ENCODE peak calls at places on chromosome 17, in six cellular contexts. H is choroid plexus epithelial cell; T is adrenal gland; N is mucosa of descending colon; C is activated CD8-positive, alpha-beta T cell treated with anti-CD3 and anti-CD28 coated beads for 36 hours; P is bronchial epithelial cell. Y is an unnamed sample.

GRCh38 chr17:2171725-2172446 is 117.0 kb downstream of the HIC1 start:
- DNase-seq in N (peak; percentile 55), C (no peak), H (peak; percentile 99), T (peak; percentile 90), P (peak; percentile 86), Y (no peak)

GRCh38 chr17:47280072-47280811 is 26.6 kb downstream of the ITGB3 start:
- DNase-seq in N (no peak), H (peak; percentile 73), P (no peak), T (no peak), C (no peak), Y (no peak)

GRCh38 chr17:49093131-49093530 is 39.4 kb upstream of the B4GALNT2 start:
- DNase-seq in C (no peak), P (no peak), H (no peak), N (peak; percentile 56), T (no peak), Y (no peak)

GRCh38 chr17:1789936-1790335 is 28.1 kb downstream of the SERPINF1 start:
- DNase-seq in C (no peak), H (no peak), T (no peak), P (no peak), N (no peak), Y (no peak)

GRCh38 chr17:352421-353212 is at the start of gene RPH3AL:
- DNase-seq in H (peak; percentile 42), N (peak; percentile 81), T (peak; percentile 92), C (no peak), P (peak; percentile 50), Y (no peak)

GRCh38 chr17:42275527-42276358 is 448 bp downstream of the STAT5B start:
- DNase-seq in N (no peak), H (peak; percentile 52), C (peak; percentile 53), T (peak; percentile 66), P (no peak), Y (peak; percentile 46)

GRCh38 chr17:67491009-67491677 is 114.1 kb downstream of the PITPNC1 start:
- DNase-seq in N (peak; percentile 58), H (peak; percentile 98), T (peak; percentile 99), P (peak; percentile 49), C (no peak), Y (no peak)

GRCh38 chr17:4504188-4504587 is 5.5 kb downstream of the SPNS2 start:
- DNase-seq in C (peak; percentile 38), H (no peak), N (no peak), P (peak; percentile 26), T (no peak), Y (no peak)

GRCh38 chr17:38893612-38894011 is 23.8 kb downstream of the LASP1 start:
- DNase-seq in C (peak; percentile 75), T (no peak), P (no peak), N (peak; percentile 67), H (peak; percentile 71), Y (no peak)

GRCh38 chr17:41734139-41734948 is at the start of gene HAP1:
- DNase-seq in H (peak; percentile 17), P (no peak), C (peak; percentile 26), N (peak; percentile 47), T (no peak), Y (no peak)

GRCh38 chr17:77755410-77755963 is 203.0 kb upstream of the TNRC6C start:
- DNase-seq in C (no peak), P (no peak), T (no peak), H (no peak), N (no peak), Y (no peak)

GRCh38 chr17:10059684-10060211 is 138.7 kb downstream of the GAS7 start:
- DNase-seq in H (peak; percentile 10), T (peak; percentile 59), N (no peak), P (no peak), C (peak; percentile 17), Y (peak; percentile 87)

GRCh38 chr17:80292557-80292956 is 31.9 kb downstream of the RNF213 start:
- DNase-seq in N (no peak), H (peak; percentile 23), T (no peak), C (no peak), P (no peak), Y (no peak)

GRCh38 chr17:45834471-45835396 is 9.9 kb upstream of the SPPL2C start:
- DNase-seq in H (no peak), C (no peak), N (no peak), T (no peak), P (no peak), Y (no peak)

GRCh38 chr17:78923660-78924453 is 1.3 kb downstream of the TIMP2 start:
- DNase-seq in N (peak; percentile 91), P (peak; percentile 57), C (peak; percentile 84), T (no peak), H (no peak), Y (peak; percentile 75)

GRCh38 chr17:62933986-62934385 is 32.0 kb upstream of the TANC2 start:
- DNase-seq in T (no peak), P (no peak), H (peak; percentile 29), N (no peak), C (no peak), Y (no peak)

GRCh38 chr17:10126554-10127493 is 71.6 kb downstream of the GAS7 start:
- DNase-seq in N (no peak), C (peak; percentile 53), H (peak; percentile 82), P (no peak), T (peak; percentile 66), Y (peak; percentile 31)

GRCh38 chr17:66508896-66509843 is 206.8 kb downstream of the PRKCA start:
- DNase-seq in P (peak; percentile 93), H (peak; percentile 79), N (peak; percentile 78), C (peak; percentile 79), T (peak; percentile 67), Y (no peak)

GRCh38 chr17:69558796-69559195 is 144.3 kb downstream of the MAP2K6 start:
- DNase-seq in N (no peak), C (no peak), P (peak; percentile 23), T (no peak), H (no peak), Y (no peak)

GRCh38 chr17:47875586-47875985 is 20.4 kb upstream of the SP2 start:
- DNase-seq in H (no peak), T (no peak), C (no peak), N (no peak), P (no peak), Y (no peak)

GRCh38 chr17:250487-251300 is 69.2 kb upstream of the DOC2B start:
- DNase-seq in H (no peak), N (peak; percentile 7), P (no peak), C (no peak), T (no peak), Y (no peak)

GRCh38 chr17:64180089-64180488 is 50.1 kb upstream of the ERN1 start:
- DNase-seq in C (no peak), P (no peak), N (no peak), H (peak; percentile 83), T (no peak), Y (no peak)

GRCh38 chr17:1532836-1533602 is 16.6 kb upstream of the INPP5K start:
- DNase-seq in N (peak; percentile 53), P (no peak), T (no peak), H (peak; percentile 29), C (peak; percentile 64), Y (no peak)

GRCh38 chr17:76421054-76421427 is 31.9 kb downstream of the UBE2O start:
- DNase-seq in C (no peak), T (no peak), N (no peak), H (peak; percentile 28), P (no peak), Y (no peak)

GRCh38 chr17:47846741-47847340 is 4.1 kb downstream of the SP6 start:
- DNase-seq in P (no peak), N (no peak), T (no peak), H (no peak), C (no peak), Y (no peak)

GRCh38 chr17:2303278-2304188 is at the start of the genes SMG6 and SRR:
- DNase-seq in P (peak; percentile 57), N (peak; percentile 96), T (peak; percentile 93), C (peak; percentile 95), H (peak; percentile 88), Y (peak; percentile 100)

GRCh38 chr17:58615768-58616659 is 75.8 kb downstream of the TEX14 start:
- DNase-seq in H (no peak), P (no peak), C (peak; percentile 36), N (no peak), T (no peak), Y (peak; percentile 75)

DNA sequence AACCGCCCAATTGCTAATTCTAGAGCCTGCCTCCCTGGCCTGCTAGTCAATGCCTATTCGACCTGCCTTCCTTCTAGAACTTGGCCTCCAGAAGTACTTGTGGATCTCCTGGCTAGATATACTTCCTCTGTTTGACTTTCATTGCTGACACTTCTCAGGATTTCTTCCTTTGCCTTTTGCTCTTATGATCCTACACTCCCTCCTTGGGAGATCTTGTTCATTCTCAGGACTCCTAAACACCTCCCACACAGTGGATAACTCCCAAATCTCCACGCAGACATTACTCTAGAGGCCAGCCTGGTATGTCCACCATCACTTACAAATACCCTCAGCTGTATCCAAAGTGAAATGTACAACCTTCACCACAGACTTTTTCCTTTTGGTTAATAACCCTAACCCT is 10.6 kb upstream of the MYO18A start:
- DNase-seq in N (no peak), H (no peak), P (no peak), C (no peak), T (no peak), Y (no peak)
- TF ChIP-seq CTCF in N (no peak), H (no peak), P (no peak), C (no peak), T (no peak), Y (no peak)

DNA sequence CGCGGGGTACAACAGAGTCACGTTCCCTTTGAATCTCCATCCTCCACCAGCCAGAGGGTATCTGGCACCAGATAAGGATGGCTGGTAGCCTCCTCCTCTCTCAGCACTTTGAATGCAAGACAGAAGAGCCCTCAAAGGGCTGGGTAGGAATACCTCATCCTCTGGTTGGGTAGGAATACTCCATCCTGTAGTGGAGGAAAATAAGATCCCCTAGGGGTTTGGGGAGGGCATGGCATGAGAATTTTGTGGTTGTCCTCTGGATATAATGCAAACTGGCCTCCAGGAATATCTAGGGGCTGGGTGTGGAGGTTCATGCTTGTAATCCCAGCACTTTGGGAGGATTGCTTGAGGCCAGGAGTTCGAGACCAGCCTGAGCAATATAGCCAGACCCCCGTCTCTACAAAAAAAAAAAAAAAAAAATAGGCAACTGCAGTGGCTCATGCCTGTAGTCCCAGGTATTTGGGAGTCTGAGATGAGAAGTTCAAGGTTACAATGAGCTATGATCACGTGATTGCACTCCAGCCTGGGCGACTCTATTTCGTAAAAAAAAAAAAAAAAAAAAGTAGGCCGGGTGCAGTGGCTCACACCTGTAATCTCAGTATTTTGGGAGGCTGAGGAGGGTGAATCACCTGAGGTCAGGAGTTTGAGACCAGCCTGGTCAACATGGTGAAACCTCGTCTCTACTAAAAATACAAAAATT is 2.7 kb downstream of the IGFBP4 start:
- DNase-seq in C (no peak), T (no peak), H (peak; percentile 46), P (no peak), N (no peak), Y (no peak)
- TF ChIP-seq CTCF in C (no peak), T (peak; percentile 13), H (peak; percentile 29), P (no peak), N (no peak), Y (no peak)

DNA sequence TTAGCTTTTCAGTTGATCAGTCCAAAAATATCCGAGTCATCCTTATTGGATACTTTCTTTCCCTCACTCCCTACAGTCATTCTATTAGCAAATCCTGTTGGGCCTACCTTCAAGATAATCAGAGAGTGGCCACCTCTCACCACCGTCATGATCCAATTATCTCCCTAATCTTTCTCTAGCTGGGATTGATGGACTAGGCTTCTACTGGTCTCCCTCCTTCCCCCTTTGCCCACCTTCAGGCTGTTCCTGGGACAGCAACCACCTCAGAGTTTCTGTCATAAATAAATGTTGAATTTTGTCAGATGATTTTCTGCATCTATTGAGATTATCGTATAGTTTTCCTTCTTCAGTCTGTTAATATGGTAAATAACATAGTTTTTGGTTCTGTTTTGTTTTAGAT is 16.2 kb upstream of the RHBDL3 start:
- DNase-seq in C (no peak), P (no peak), N (no peak), H (no peak), T (no peak), Y (no peak)
- TF ChIP-seq CTCF in C (no peak), P (no peak), N (no peak), H (no peak), T (no peak), Y (no peak)

GRCh38 chr17:29867643-29868181 is 62.3 kb downstream of the SSH2 start:
- DNase-seq in P (no peak), N (no peak), C (no peak), T (no peak), H (peak; percentile 31), Y (no peak)
- TF ChIP-seq CTCF in P (no peak), N (no peak), C (no peak), T (no peak), H (peak; percentile 24), Y (peak; percentile 23)

Y was measured in GM13977.